ENCODE peak calls at places on chromosomes 2 and 18, in seven cellular contexts. One of them, this sample, is unnamed.

GRCh38 chr2:186575856-186576255 is 14.0 kb upstream of the ITGAV start:
- DNase-seq in NCI-H2081: no peak
- DNase-seq in GM04504: no peak
- DNase-seq in iris pigment epithelial cell: peak; percentile 58
- DNase-seq in ovary: no peak
- DNase-seq in GM12865: no peak
- DNase-seq in activated effector memory CD4-positive, alpha-beta T cell treated with Interleukin-2 at 50 U/mL for 16 hours: no peak
- DNase-seq in this sample: no peak

GRCh38 chr2:22904126-22904684 is 480.8 kb upstream of the KLHL29 start:
- DNase-seq in activated effector memory CD4-positive, alpha-beta T cell treated with Interleukin-2 at 50 U/mL for 16 hours: no peak
- DNase-seq in iris pigment epithelial cell: no peak
- DNase-seq in NCI-H2081: peak; percentile 29
- DNase-seq in GM04504: no peak
- DNase-seq in GM12865: peak; percentile 27
- DNase-seq in ovary: no peak
- DNase-seq in this sample: no peak

GRCh38 chr18:68298340-68298739 is 416.6 kb downstream of the TMX3 start:
- DNase-seq in ovary: no peak
- DNase-seq in activated effector memory CD4-positive, alpha-beta T cell treated with Interleukin-2 at 50 U/mL for 16 hours: no peak
- DNase-seq in GM04504: no peak
- DNase-seq in iris pigment epithelial cell: no peak
- DNase-seq in GM12865: no peak
- DNase-seq in NCI-H2081: no peak
- DNase-seq in this sample: no peak

GRCh38 chr2:48424866-48425265 is 105.1 kb upstream of the STON1 start:
- DNase-seq in GM04504: no peak
- DNase-seq in ovary: no peak
- DNase-seq in activated effector memory CD4-positive, alpha-beta T cell treated with Interleukin-2 at 50 U/mL for 16 hours: no peak
- DNase-seq in GM12865: no peak
- DNase-seq in iris pigment epithelial cell: no peak
- DNase-seq in NCI-H2081: no peak
- DNase-seq in this sample: no peak

GRCh38 chr2:170449034-170449433 is 266.1 kb upstream of the SP5 start:
- DNase-seq in ovary: no peak
- DNase-seq in GM12865: no peak
- DNase-seq in NCI-H2081: no peak
- DNase-seq in iris pigment epithelial cell: no peak
- DNase-seq in GM04504: no peak
- DNase-seq in activated effector memory CD4-positive, alpha-beta T cell treated with Interleukin-2 at 50 U/mL for 16 hours: no peak
- DNase-seq in this sample: no peak

GRCh38 chr18:46343940-46344372 is 239.8 kb downstream of the HAUS1 start:
- DNase-seq in ovary: no peak
- DNase-seq in activated effector memory CD4-positive, alpha-beta T cell treated with Interleukin-2 at 50 U/mL for 16 hours: peak; percentile 47
- DNase-seq in iris pigment epithelial cell: no peak
- DNase-seq in NCI-H2081: peak; percentile 43
- DNase-seq in GM04504: no peak
- DNase-seq in GM12865: peak; percentile 81
- DNase-seq in this sample: no peak

GRCh38 chr18:75337348-75337747 is 90.2 kb downstream of the SMIM21 start:
- DNase-seq in activated effector memory CD4-positive, alpha-beta T cell treated with Interleukin-2 at 50 U/mL for 16 hours: no peak
- DNase-seq in GM12865: no peak
- DNase-seq in GM04504: no peak
- DNase-seq in NCI-H2081: no peak
- DNase-seq in iris pigment epithelial cell: no peak
- DNase-seq in ovary: no peak
- DNase-seq in this sample: no peak

GRCh38 chr2:130824492-130825061 is 12.1 kb upstream of the ARHGEF4 start:
- DNase-seq in iris pigment epithelial cell: peak; percentile 96
- DNase-seq in GM12865: peak; percentile 86
- DNase-seq in ovary: no peak
- DNase-seq in activated effector memory CD4-positive, alpha-beta T cell treated with Interleukin-2 at 50 U/mL for 16 hours: peak; percentile 63
- DNase-seq in GM04504: peak; percentile 31
- DNase-seq in NCI-H2081: no peak
- DNase-seq in this sample: peak; percentile 31

GRCh38 chr2:161954103-161954502 is 119.9 kb downstream of the DPP4 start:
- DNase-seq in ovary: no peak
- DNase-seq in iris pigment epithelial cell: no peak
- DNase-seq in NCI-H2081: no peak
- DNase-seq in activated effector memory CD4-positive, alpha-beta T cell treated with Interleukin-2 at 50 U/mL for 16 hours: no peak
- DNase-seq in GM04504: no peak
- DNase-seq in GM12865: no peak
- DNase-seq in this sample: no peak

GRCh38 chr18:78805840-78806239 is 173.8 kb upstream of the SALL3 start:
- DNase-seq in ovary: no peak
- DNase-seq in GM12865: no peak
- DNase-seq in NCI-H2081: no peak
- DNase-seq in iris pigment epithelial cell: no peak
- DNase-seq in activated effector memory CD4-positive, alpha-beta T cell treated with Interleukin-2 at 50 U/mL for 16 hours: no peak
- DNase-seq in GM04504: no peak
- DNase-seq in this sample: no peak

GRCh38 chr2:24076849-24077534 is 866 bp upstream of the SF3B6 start:
- DNase-seq in GM12865: peak; percentile 29
- DNase-seq in ovary: no peak
- DNase-seq in NCI-H2081: no peak
- DNase-seq in activated effector memory CD4-positive, alpha-beta T cell treated with Interleukin-2 at 50 U/mL for 16 hours: no peak
- DNase-seq in GM04504: no peak
- DNase-seq in iris pigment epithelial cell: no peak
- DNase-seq in this sample: no peak

GRCh38 chr2:63788070-63788469 is 53.6 kb upstream of the UGP2 start:
- DNase-seq in GM12865: no peak
- DNase-seq in GM04504: peak; percentile 32
- DNase-seq in ovary: no peak
- DNase-seq in NCI-H2081: no peak
- DNase-seq in activated effector memory CD4-positive, alpha-beta T cell treated with Interleukin-2 at 50 U/mL for 16 hours: no peak
- DNase-seq in iris pigment epithelial cell: peak; percentile 91
- DNase-seq in this sample: peak; percentile 31

GRCh38 chr18:77086656-77087390 is 45.8 kb downstream of the MBP start:
- DNase-seq in GM04504: no peak
- DNase-seq in iris pigment epithelial cell: peak; percentile 54
- DNase-seq in ovary: no peak
- DNase-seq in activated effector memory CD4-positive, alpha-beta T cell treated with Interleukin-2 at 50 U/mL for 16 hours: no peak
- DNase-seq in NCI-H2081: no peak
- DNase-seq in GM12865: no peak
- DNase-seq in this sample: no peak

This sample was measured in BJ.